ENCODE peak calls at places on chromosomes 13 and 19, in five cellular contexts. D is tibial nerve, L is mammary epithelial cell, T is stomach, J is cardiac fibroblast. U is an unnamed sample.

GRCh38 chr19:55527197-55528029 is 9.5 kb downstream of the SBK2 start:
- DNase-seq in D (no peak), L (no peak), T (no peak), J (no peak), U (no peak)

GRCh38 chr13:98796798-98797197 is 44.3 kb upstream of the SLC15A1 start:
- DNase-seq in D (no peak), L (no peak), T (no peak), J (no peak), U (no peak)

GRCh38 chr19:7104783-7105447 is 35.4 kb downstream of the ZNF557 start:
- DNase-seq in D (no peak), L (no peak), T (no peak), J (no peak), U (no peak)

GRCh38 chr19:2081873-2082810 is 14.0 kb downstream of the MOB3A start:
- DNase-seq in D (no peak), L (no peak), T (peak), J (no peak), U (no peak)

GRCh38 chr19:2231621-2232221 is 4.4 kb downstream of the PLEKHJ1 start:
- DNase-seq in D (no peak), L (no peak), T (no peak), J (no peak), U (no peak)

GRCh38 chr19:588758-589692 is 656 bp upstream of the HCN2 start:
- DNase-seq in D (no peak), L (no peak), T (no peak), J (no peak), U (no peak)

GRCh38 chr19:18456974-18457373 is 19.0 kb upstream of the ISYNA1 start:
- DNase-seq in D (peak), L (no peak), T (no peak), J (peak), U (no peak)

GRCh38 chr13:38417727-38418126 is 68.1 kb downstream of the UFM1 start:
- DNase-seq in D (peak), L (peak), T (no peak), J (no peak), U (no peak)

GRCh38 chr19:19659646-19660245 is 3.7 kb downstream of the ATP13A1 start:
- DNase-seq in D (no peak), L (no peak), T (no peak), J (no peak), U (no peak)

GRCh38 chr19:37654118-37654517 is 1.1 kb downstream of the ZFP30 start:
- DNase-seq in D (no peak), L (peak), T (no peak), J (no peak), U (no peak)
- H3K4me3 ChIP-seq in D (peak), L (peak), T (peak), J (peak), U (peak)

GRCh38 chr19:35657904-35658700 is 8.2 kb upstream of the UPK1A start:
- DNase-seq in D (no peak), L (no peak), T (no peak), J (no peak), U (no peak)
- TF ChIP-seq CTCF in D (no peak), L (peak), T (no peak), J (peak), U (no peak)

DNA sequence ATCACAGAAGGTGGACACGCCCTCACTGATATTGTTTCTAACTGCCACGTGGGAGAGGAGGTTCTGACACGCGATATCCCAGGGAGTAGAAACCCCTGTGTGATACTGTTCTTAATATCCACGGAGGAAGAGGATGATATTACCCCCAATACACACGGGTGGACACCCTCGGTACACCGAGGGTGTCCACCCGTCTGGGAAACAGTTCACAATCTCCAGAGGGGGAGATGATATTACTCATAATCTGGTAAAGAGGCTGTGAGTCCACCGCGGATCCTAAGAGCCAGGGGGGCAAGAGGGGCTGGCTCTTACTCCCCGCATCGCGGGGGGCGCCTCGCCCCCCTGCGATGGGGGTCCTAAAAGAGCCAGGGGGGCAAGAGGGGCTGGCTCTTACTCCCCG is 29.6 kb upstream of the RGCC start:
- DNase-seq in D (no peak), L (no peak), T (no peak), J (no peak), U (no peak)
- H3K4me3 ChIP-seq in D (no peak), L (no peak), T (no peak), J (no peak), U (peak)

GRCh38 chr19:24073807-24074206 is 13.2 kb upstream of the ZNF254 start:
- DNase-seq in D (no peak), L (peak), T (peak), J (no peak), U (no peak)
- TF ChIP-seq CTCF in D (no peak), L (no peak), T (no peak), J (no peak), U (no peak)

DNA sequence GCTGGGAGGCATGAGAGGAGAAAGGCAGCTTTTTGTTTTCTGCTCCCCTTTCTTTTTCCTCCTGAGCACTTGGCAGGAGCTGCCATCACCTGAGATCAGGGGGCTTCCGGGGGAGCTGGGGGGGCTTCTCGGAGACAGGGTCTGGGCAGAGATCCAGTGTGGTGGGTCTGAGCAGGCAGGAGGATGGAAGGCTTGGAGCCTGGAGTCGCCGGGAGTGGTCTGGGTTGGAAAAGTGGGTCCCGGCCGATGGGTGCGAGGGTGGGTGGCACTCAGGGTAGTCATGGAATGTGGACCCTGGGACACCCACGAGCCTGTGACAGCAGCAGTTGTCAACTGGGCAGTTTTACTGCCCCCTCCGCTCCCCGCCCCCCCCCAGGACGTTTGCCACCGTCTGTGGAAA is 2.2 kb upstream of the ADM5 start:
- DNase-seq in D (no peak), L (no peak), T (no peak), J (no peak), U (no peak)
- H3K4me3 ChIP-seq in D (no peak), L (no peak), T (no peak), J (no peak), U (no peak)

DNA sequence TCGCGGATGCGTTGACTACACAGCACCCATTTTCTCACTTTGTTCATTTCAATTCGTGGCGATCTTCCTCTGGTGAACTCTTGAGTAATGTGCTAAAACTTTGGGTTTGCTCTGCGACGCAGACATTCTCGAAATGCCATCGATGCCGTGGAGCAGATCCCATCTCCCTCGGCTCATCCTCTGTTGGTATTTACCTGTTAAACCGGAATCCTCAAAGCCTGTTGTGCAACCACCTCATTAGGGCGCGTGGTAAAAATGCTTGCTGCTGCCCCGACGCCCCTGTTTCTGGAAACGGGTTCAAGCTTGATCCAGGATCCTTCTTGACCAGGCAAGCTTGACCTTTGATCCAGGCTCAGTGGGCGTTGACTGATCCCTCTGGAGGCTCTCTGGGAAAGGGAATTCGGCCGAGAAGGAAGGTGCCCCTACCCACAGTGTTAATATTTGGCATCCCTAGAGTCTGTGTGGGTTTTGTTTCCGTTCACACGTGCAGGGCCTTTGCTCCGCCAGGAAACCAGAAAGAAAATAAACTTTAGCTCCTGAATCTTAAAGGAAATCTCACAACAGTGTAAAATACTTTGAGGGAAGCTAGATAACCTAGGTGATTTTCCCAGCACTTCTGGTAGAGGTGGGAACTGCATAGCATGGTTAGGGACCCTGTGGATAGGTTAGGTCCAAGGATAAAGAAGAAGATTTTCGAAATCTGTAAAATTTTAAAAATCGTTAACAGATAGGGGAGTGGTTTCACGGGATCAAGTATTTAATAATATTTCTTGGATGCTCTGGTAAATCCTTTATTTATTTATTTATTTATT is 1.0 kb downstream of the LSM14A start:
- DNase-seq in D (peak), L (peak), T (peak), J (no peak), U (no peak)
- TF ChIP-seq CTCF in D (peak), L (no peak), T (no peak), J (no peak), U (no peak)

DNA sequence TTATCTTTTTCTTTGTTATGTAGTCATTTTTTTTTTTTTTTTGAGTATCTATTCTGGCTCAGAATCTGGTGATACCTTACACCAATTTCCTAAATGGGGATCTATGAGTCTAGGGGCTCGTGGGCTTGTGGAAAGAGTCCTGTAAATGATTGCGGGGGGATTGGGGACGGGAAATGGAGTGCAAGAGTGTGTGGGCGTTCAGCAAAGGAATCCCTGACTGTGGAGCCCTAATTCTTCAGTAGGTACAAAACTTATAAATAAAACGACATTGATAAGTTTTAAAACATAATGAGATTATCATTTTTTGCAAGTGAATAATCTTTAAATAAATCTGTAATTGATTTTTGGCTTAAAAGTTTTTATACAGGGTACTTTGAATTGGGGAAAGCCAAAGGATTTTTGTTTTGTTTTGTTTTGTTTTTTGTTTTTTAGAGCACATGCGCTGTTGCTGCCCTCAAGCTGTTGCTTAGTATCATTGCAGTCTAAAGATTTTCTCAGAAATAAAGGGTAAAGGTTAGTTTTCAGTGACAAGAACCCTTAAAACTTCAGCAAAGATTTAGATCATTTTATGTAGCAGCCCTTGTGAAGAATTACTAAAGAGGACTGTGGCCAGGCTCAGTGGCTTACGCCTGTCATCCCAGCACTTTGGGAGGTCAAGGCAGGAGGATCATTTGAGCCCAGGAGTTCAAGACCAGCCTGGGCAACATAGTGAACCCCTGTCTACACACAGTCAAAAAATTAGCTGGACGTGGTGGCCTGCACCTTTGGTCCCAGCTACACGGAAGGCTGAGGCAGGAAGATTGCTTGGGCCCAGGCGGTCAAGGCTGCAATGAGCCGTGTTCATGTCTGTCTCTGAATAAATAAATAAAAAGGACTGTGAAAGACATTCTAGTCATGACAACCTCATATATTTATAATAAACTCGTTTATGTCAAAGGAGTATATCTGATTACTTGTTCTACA is 1.7 kb downstream of the ERCC5 start:
- DNase-seq in D (no peak), L (peak), T (no peak), J (peak), U (no peak)
- H3K4me3 ChIP-seq in D (peak), L (peak), T (peak), J (peak), U (peak)

DNA sequence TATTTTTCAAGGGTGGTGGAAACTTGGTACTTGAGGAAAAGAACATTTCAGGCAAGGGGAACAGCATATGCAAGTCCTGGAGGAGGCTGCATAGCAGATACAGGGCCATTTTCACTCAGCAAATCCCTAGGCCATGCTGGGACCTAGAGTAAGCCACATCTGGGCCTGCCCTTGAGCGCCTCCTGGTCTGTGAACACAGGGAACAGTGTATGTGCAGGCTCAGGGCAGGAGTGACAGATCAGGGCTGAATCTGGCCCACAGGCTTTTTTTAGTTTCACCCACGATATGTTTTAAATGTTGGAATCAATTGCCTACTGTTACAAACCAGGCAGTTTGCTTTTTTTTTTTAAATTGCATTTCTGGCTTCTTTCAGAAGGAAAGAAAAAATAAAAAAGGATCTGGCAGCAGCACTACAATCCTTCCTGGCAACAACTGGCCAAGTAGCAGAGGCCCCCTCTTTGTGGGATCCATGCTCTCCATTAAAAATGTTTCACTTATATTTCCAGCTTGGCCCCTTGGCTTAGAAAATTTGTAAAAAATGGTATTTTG is 1.4 kb upstream of the TMEM145 start:
- DNase-seq in D (no peak), L (no peak), T (no peak), J (no peak), U (no peak)
- TF ChIP-seq CTCF in D (no peak), L (peak), T (no peak), J (peak), U (no peak)

GRCh38 chr19:53394522-53394973 is 401 bp upstream of the ZNF765 start:
- DNase-seq in D (no peak), L (no peak), T (peak), J (no peak), U (peak)
- H3K4me3 ChIP-seq in D (peak), L (peak), T (peak), J (peak), U (peak)